ENCODE peak calls at places on chromosomes 2 and 18, in six cellular contexts. H is thyroid gland, O is A549, J is choroid plexus epithelial cell, L is RWPE2, Z is kidney. D is an unnamed sample.

GRCh38 chr2:231182500-231182899 is 15.9 kb upstream of the ARMC9 start:
- DNase-seq in Z (no peak), J (no peak), L (no peak), O (peak), H (no peak), D (no peak)

GRCh38 chr2:25324905-25325592 is 16.7 kb downstream of the DNMT3A start:
- DNase-seq in O (no peak), J (no peak), L (no peak), Z (peak), H (peak), D (peak)

GRCh38 chr2:84527137-84528129 is 11.1 kb downstream of the DNAH6 start:
- DNase-seq in L (no peak), O (no peak), H (no peak), Z (no peak), J (peak), D (no peak)

GRCh38 chr2:9844036-9844483 is 786 bp downstream of the TAF1B start:
- DNase-seq in Z (no peak), L (no peak), H (no peak), J (peak), O (peak), D (no peak)

GRCh38 chr18:45518770-45519169 is 96.5 kb upstream of the SLC14A2 start:
- DNase-seq in Z (no peak), O (no peak), H (peak), L (no peak), J (no peak), D (no peak)

GRCh38 chr2:120765031-120765910 is 29.6 kb downstream of the GLI2 start:
- DNase-seq in Z (peak), L (no peak), J (peak), H (no peak), O (no peak), D (no peak)

GRCh38 chr2:9594361-9595063 is 36.3 kb downstream of the YWHAQ start:
- DNase-seq in Z (no peak), J (peak), H (peak), L (no peak), O (peak), D (no peak)

GRCh38 chr2:145199052-145199451 is 679.1 kb upstream of the ZEB2 start:
- DNase-seq in H (peak), Z (no peak), L (no peak), J (no peak), O (no peak), D (no peak)

GRCh38 chr2:1455466-1455865 is 42.2 kb downstream of the TPO start:
- DNase-seq in J (peak), Z (no peak), L (no peak), O (no peak), H (peak), D (no peak)

GRCh38 chr2:677056-677949 is at the start of gene TMEM18:
- DNase-seq in J (peak), Z (no peak), H (peak), O (peak), L (peak), D (peak)

GRCh38 chr2:40511661-40512213 is 59.8 kb upstream of the SLC8A1 start:
- DNase-seq in Z (no peak), L (no peak), H (peak), O (no peak), J (peak), D (no peak)
- H3K4me3 ChIP-seq in Z (peak), L (no peak), H (no peak), O (no peak), J (peak), D (peak)

GRCh38 chr2:184367211-184367610 is 231.1 kb upstream of the ZNF804A start:
- DNase-seq in J (no peak), L (no peak), Z (no peak), H (no peak), O (no peak), D (no peak)

GRCh38 chr2:184359379-184359778 is 238.9 kb upstream of the ZNF804A start:
- DNase-seq in Z (no peak), O (no peak), H (no peak), L (no peak), J (no peak), D (no peak)

DNA sequence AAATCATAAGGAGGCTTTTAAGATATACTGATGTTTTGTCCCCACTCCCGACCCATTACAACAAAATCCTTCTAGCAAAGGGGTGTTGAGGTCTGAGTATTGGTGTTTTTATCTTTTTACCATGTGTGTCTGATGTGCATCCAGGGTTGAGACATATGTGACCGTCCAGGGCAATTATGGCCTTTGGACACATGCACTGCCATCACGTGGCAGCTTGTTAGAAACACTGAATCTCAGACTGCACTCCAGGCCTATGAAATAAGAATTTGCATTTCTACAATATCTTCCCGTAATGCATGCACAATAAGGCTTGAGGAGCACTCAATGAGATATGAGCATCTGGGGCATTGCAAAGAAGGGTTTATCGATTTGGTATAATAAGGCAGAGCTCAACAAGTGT is 235.1 kb upstream of the ZNF804A start:
- DNase-seq in O (peak), Z (no peak), J (no peak), H (no peak), L (no peak), D (no peak)
- TF ChIP-seq CTCF in O (no peak), Z (no peak), J (no peak), H (no peak), L (no peak), D (no peak)

GRCh38 chr2:235496239-235496621 is 2.4 kb downstream of the AGAP1 start:
- DNase-seq in O (peak), J (no peak), Z (no peak), H (no peak), L (no peak), D (no peak)
- H3K4me3 ChIP-seq in O (no peak), J (no peak), Z (peak), H (no peak), L (peak), D (no peak)

GRCh38 chr2:143282684-143283083 is 153.5 kb downstream of the ARHGAP15 start:
- DNase-seq in O (no peak), Z (no peak), H (no peak), J (no peak), L (no peak), D (no peak)

GRCh38 chr2:143280097-143280757 is 151.0 kb downstream of the ARHGAP15 start:
- DNase-seq in Z (no peak), O (no peak), H (no peak), J (no peak), L (no peak), D (no peak)

GRCh38 chr2:143279672-143280071 is 150.5 kb downstream of the ARHGAP15 start:
- DNase-seq in L (no peak), O (no peak), H (no peak), Z (no peak), J (no peak), D (no peak)

DNA sequence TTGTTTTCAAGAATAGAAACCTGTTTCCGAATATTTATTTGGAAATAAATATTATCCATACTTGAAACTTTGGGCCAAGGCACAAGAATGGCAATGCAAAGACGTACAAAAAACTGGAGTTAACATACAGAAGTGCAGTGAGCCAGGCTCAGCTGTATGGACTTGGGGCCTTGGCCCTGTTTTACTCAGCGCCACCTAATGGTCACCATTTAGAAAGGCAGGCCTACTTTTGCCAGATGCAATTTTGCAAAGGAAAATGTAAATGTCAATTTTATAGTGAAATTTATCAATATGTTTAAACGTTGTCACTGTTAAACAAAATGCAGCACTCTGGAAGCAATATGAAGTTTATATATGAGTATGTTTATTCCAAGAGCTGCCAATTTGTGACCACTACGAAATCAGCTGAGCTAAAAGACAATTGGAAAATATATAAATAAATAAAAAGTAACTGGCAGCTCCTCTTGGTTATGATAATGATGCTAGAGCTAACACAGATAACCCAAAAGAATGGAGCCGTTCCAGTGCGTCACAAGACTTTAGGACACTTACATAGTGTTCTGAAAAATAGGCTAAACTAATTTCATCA is 155.0 kb downstream of the ARHGAP15 start:
- DNase-seq in L (no peak), Z (no peak), O (peak), J (peak), H (peak), D (no peak)
- TF ChIP-seq CTCF in L (peak), Z (peak), O (peak), J (peak), H (peak), D (peak)

GRCh38 chr2:69616755-69617154 is 26.8 kb downstream of the AAK1 start:
- DNase-seq in Z (no peak), L (no peak), J (no peak), H (no peak), O (no peak), D (no peak)
- H3K4me3 ChIP-seq in Z (no peak), L (no peak), J (no peak), H (no peak), O (no peak), D (no peak)

GRCh38 chr18:22490429-22490846 is 72.7 kb upstream of the CTAGE1 start:
- DNase-seq in L (no peak), O (peak), Z (no peak), H (no peak), J (no peak), D (no peak)
- TF ChIP-seq CTCF in L (no peak), O (no peak), Z (no peak), H (no peak), J (no peak), D (peak)

GRCh38 chr2:126883661-126884030 is 15.0 kb upstream of the TEX51 start:
- DNase-seq in L (no peak), J (no peak), H (no peak), O (no peak), Z (no peak), D (no peak)

GRCh38 chr2:126880825-126881224 is 17.9 kb upstream of the TEX51 start:
- DNase-seq in H (no peak), Z (no peak), J (no peak), O (no peak), L (no peak), D (no peak)

GRCh38 chr2:126881591-126881990 is 17.1 kb upstream of the TEX51 start:
- DNase-seq in O (no peak), J (no peak), L (no peak), Z (no peak), H (no peak), D (no peak)

GRCh38 chr2:126882736-126883660 is 15.7 kb upstream of the TEX51 start:
- DNase-seq in L (no peak), H (no peak), J (no peak), Z (no peak), O (no peak), D (no peak)

GRCh38 chr2:126882181-126882580 is 16.5 kb upstream of the TEX51 start:
- DNase-seq in Z (no peak), L (no peak), J (no peak), O (no peak), H (no peak), D (no peak)
- H3K4me3 ChIP-seq in Z (no peak), L (no peak), J (no peak), O (no peak), H (no peak), D (no peak)